ENCODE peak calls at places on chromosomes 11 and 22, in ten cellular contexts. One of them, this sample, is unnamed.
A peak's percentile ranks its signal among the peaks of the same experiment; 100 is the strongest.

GRCh38 chr11:112817376-112817775 is 143.8 kb upstream of the NCAM1 start:
- DNase-seq in neuronal stem cell: no peak
- DNase-seq in body of pancreas: no peak
- DNase-seq in heart left ventricle: no peak
- DNase-seq in MM.1S: no peak
- DNase-seq in right atrium auricular region: no peak
- DNase-seq in GM23248: no peak
- DNase-seq in PC-3: no peak
- DNase-seq in thoracic aorta: no peak
- DNase-seq in fibroblast of lung: no peak
- DNase-seq in this sample: no peak

GRCh38 chr11:76269661-76270322 is 63.5 kb upstream of the WNT11 start:
- DNase-seq in neuronal stem cell: no peak
- DNase-seq in body of pancreas: no peak
- DNase-seq in heart left ventricle: no peak
- DNase-seq in MM.1S: no peak
- DNase-seq in right atrium auricular region: no peak
- DNase-seq in GM23248: no peak
- DNase-seq in PC-3: no peak
- DNase-seq in thoracic aorta: no peak
- DNase-seq in fibroblast of lung: no peak
- DNase-seq in this sample: no peak

GRCh38 chr11:43898574-43898973 is 17.9 kb downstream of the ALKBH3 start:
- DNase-seq in neuronal stem cell: no peak
- DNase-seq in body of pancreas: no peak
- DNase-seq in heart left ventricle: no peak
- DNase-seq in MM.1S: no peak
- DNase-seq in right atrium auricular region: no peak
- DNase-seq in GM23248: no peak
- DNase-seq in PC-3: no peak
- DNase-seq in thoracic aorta: no peak
- DNase-seq in fibroblast of lung: no peak
- DNase-seq in this sample: no peak

GRCh38 chr22:25064894-25065560 is 112.5 kb downstream of the KIAA1671 start:
- DNase-seq in neuronal stem cell: no peak
- DNase-seq in body of pancreas: no peak
- DNase-seq in heart left ventricle: no peak
- DNase-seq in MM.1S: no peak
- DNase-seq in right atrium auricular region: no peak
- DNase-seq in GM23248: no peak
- DNase-seq in PC-3: no peak
- DNase-seq in thoracic aorta: no peak
- DNase-seq in fibroblast of lung: no peak
- DNase-seq in this sample: no peak

GRCh38 chr11:64900263-64900678 is 16.7 kb downstream of the ATG2A start:
- DNase-seq in neuronal stem cell: no peak
- DNase-seq in body of pancreas: no peak
- DNase-seq in heart left ventricle: no peak
- DNase-seq in MM.1S: no peak
- DNase-seq in right atrium auricular region: no peak
- DNase-seq in GM23248: no peak
- DNase-seq in PC-3: peak; percentile 59
- DNase-seq in thoracic aorta: no peak
- DNase-seq in fibroblast of lung: no peak
- DNase-seq in this sample: no peak

GRCh38 chr22:28815101-28815500 is 14.7 kb upstream of the XBP1 start:
- DNase-seq in neuronal stem cell: no peak
- DNase-seq in body of pancreas: no peak
- DNase-seq in heart left ventricle: no peak
- DNase-seq in MM.1S: no peak
- DNase-seq in right atrium auricular region: no peak
- DNase-seq in GM23248: no peak
- DNase-seq in PC-3: no peak
- DNase-seq in thoracic aorta: no peak
- DNase-seq in fibroblast of lung: no peak
- DNase-seq in this sample: no peak

GRCh38 chr11:135027461-135027860 is 615.4 kb upstream of the B3GAT1 start:
- DNase-seq in neuronal stem cell: peak; percentile 65
- DNase-seq in body of pancreas: peak; percentile 34
- DNase-seq in heart left ventricle: no peak
- DNase-seq in MM.1S: peak; percentile 56
- DNase-seq in right atrium auricular region: no peak
- DNase-seq in GM23248: peak; percentile 44
- DNase-seq in PC-3: peak; percentile 50
- DNase-seq in thoracic aorta: no peak
- DNase-seq in fibroblast of lung: peak; percentile 43
- DNase-seq in this sample: peak; percentile 46

GRCh38 chr11:128424271-128424709 is 163.1 kb downstream of the ETS1 start:
- DNase-seq in neuronal stem cell: no peak
- DNase-seq in body of pancreas: no peak
- DNase-seq in heart left ventricle: peak; percentile 74
- DNase-seq in MM.1S: no peak
- DNase-seq in right atrium auricular region: peak; percentile 83
- DNase-seq in GM23248: peak; percentile 40
- DNase-seq in PC-3: no peak
- DNase-seq in thoracic aorta: no peak
- DNase-seq in fibroblast of lung: peak; percentile 43
- DNase-seq in this sample: no peak

GRCh38 chr22:30202531-30203006 is 44.0 kb downstream of the LIF start:
- DNase-seq in neuronal stem cell: no peak
- DNase-seq in body of pancreas: peak; percentile 26
- DNase-seq in heart left ventricle: no peak
- DNase-seq in MM.1S: no peak
- DNase-seq in right atrium auricular region: no peak
- DNase-seq in GM23248: peak; percentile 69
- DNase-seq in PC-3: peak; percentile 78
- DNase-seq in thoracic aorta: no peak
- DNase-seq in fibroblast of lung: peak; percentile 83
- DNase-seq in this sample: peak; percentile 79

GRCh38 chr11:63816732-63817131 is 3.5 kb downstream of the SPINDOC start:
- DNase-seq in neuronal stem cell: no peak
- DNase-seq in body of pancreas: no peak
- DNase-seq in heart left ventricle: no peak
- DNase-seq in MM.1S: no peak
- DNase-seq in right atrium auricular region: no peak
- DNase-seq in GM23248: no peak
- DNase-seq in PC-3: no peak
- DNase-seq in thoracic aorta: no peak
- DNase-seq in fibroblast of lung: no peak
- DNase-seq in this sample: no peak

GRCh38 chr11:63822438-63822837 is 9.2 kb downstream of the SPINDOC start:
- DNase-seq in neuronal stem cell: no peak
- DNase-seq in body of pancreas: no peak
- DNase-seq in heart left ventricle: no peak
- DNase-seq in MM.1S: no peak
- DNase-seq in right atrium auricular region: no peak
- DNase-seq in GM23248: no peak
- DNase-seq in PC-3: peak; percentile 0
- DNase-seq in thoracic aorta: no peak
- DNase-seq in fibroblast of lung: no peak
- DNase-seq in this sample: no peak

GRCh38 chr11:63817758-63818498 is 4.7 kb downstream of the SPINDOC start:
- DNase-seq in neuronal stem cell: no peak
- DNase-seq in body of pancreas: no peak
- DNase-seq in heart left ventricle: no peak
- DNase-seq in MM.1S: no peak
- DNase-seq in right atrium auricular region: no peak
- DNase-seq in GM23248: no peak
- DNase-seq in PC-3: no peak
- DNase-seq in thoracic aorta: no peak
- DNase-seq in fibroblast of lung: no peak
- DNase-seq in this sample: no peak

GRCh38 chr11:63818609-63819008 is 5.4 kb downstream of the SPINDOC start:
- DNase-seq in neuronal stem cell: no peak
- DNase-seq in body of pancreas: no peak
- DNase-seq in heart left ventricle: no peak
- DNase-seq in MM.1S: no peak
- DNase-seq in right atrium auricular region: no peak
- DNase-seq in GM23248: no peak
- DNase-seq in PC-3: no peak
- DNase-seq in thoracic aorta: no peak
- DNase-seq in fibroblast of lung: no peak
- DNase-seq in this sample: no peak

DNA sequence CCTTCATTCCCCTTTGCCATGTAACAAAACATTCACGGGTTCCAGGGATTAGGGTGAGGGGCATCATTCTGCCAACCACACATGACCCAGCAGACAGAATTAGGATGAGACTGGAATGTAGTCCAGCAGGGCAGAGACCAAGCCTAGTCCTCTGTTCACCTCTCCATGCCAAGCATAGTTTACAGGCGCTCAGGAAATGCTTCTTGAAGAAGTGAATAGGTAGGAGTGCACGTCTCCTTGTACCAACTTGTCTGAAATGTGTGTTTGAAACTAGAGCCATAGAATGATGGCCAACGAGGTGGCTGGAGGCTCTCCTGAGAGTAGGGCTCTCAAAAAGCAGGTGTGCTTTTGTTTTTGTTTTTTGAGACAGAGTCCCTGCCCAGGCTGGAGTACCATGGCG is 8.2 kb downstream of the SPINDOC start:
- DNase-seq in neuronal stem cell: no peak
- DNase-seq in body of pancreas: no peak
- DNase-seq in heart left ventricle: no peak
- DNase-seq in MM.1S: no peak
- DNase-seq in right atrium auricular region: no peak
- DNase-seq in GM23248: no peak
- DNase-seq in PC-3: peak; percentile 1
- DNase-seq in thoracic aorta: no peak
- DNase-seq in fibroblast of lung: no peak
- DNase-seq in this sample: no peak
- H3K36me3 ChIP-seq in neuronal stem cell: peaks cover 95% of the 10 kb centered on the region
- H3K36me3 ChIP-seq in body of pancreas: peaks cover 10% of the 10 kb centered on the region
- H3K36me3 ChIP-seq in heart left ventricle: peaks cover 80% of the 10 kb centered on the region
- H3K36me3 ChIP-seq in MM.1S: peaks cover 9% of the 10 kb centered on the region
- H3K36me3 ChIP-seq in right atrium auricular region: peaks cover 77% of the 10 kb centered on the region
- H3K36me3 ChIP-seq in GM23248: peaks cover 23% of the 10 kb centered on the region
- H3K36me3 ChIP-seq in PC-3: peaks cover 65% of the 10 kb centered on the region
- H3K36me3 ChIP-seq in thoracic aorta: peaks cover 64% of the 10 kb centered on the region
- H3K36me3 ChIP-seq in fibroblast of lung: peaks cover 29% of the 10 kb centered on the region
- H3K36me3 ChIP-seq in this sample: peaks cover 81% of the 10 kb centered on the region

GRCh38 chr11:96842731-96843130 is 452.9 kb downstream of the JRKL start:
- DNase-seq in neuronal stem cell: no peak
- DNase-seq in body of pancreas: no peak
- DNase-seq in heart left ventricle: no peak
- DNase-seq in MM.1S: no peak
- DNase-seq in right atrium auricular region: no peak
- DNase-seq in GM23248: no peak
- DNase-seq in PC-3: no peak
- DNase-seq in thoracic aorta: no peak
- DNase-seq in fibroblast of lung: no peak
- DNase-seq in this sample: no peak
- H3K4me1 ChIP-seq in neuronal stem cell: no peaks in the 10 kb centered on the region
- H3K4me1 ChIP-seq in body of pancreas: no peaks in the 10 kb centered on the region
- H3K4me1 ChIP-seq in heart left ventricle: no peaks in the 10 kb centered on the region
- H3K4me1 ChIP-seq in MM.1S: no peaks in the 10 kb centered on the region
- H3K4me1 ChIP-seq in right atrium auricular region: no peaks in the 10 kb centered on the region
- H3K4me1 ChIP-seq in GM23248: no peaks in the 10 kb centered on the region
- H3K4me1 ChIP-seq in PC-3: no peaks in the 10 kb centered on the region
- H3K4me1 ChIP-seq in thoracic aorta: no peaks in the 10 kb centered on the region
- H3K4me1 ChIP-seq in fibroblast of lung: no peaks in the 10 kb centered on the region
- H3K4me1 ChIP-seq in this sample: no peaks in the 10 kb centered on the region

DNA sequence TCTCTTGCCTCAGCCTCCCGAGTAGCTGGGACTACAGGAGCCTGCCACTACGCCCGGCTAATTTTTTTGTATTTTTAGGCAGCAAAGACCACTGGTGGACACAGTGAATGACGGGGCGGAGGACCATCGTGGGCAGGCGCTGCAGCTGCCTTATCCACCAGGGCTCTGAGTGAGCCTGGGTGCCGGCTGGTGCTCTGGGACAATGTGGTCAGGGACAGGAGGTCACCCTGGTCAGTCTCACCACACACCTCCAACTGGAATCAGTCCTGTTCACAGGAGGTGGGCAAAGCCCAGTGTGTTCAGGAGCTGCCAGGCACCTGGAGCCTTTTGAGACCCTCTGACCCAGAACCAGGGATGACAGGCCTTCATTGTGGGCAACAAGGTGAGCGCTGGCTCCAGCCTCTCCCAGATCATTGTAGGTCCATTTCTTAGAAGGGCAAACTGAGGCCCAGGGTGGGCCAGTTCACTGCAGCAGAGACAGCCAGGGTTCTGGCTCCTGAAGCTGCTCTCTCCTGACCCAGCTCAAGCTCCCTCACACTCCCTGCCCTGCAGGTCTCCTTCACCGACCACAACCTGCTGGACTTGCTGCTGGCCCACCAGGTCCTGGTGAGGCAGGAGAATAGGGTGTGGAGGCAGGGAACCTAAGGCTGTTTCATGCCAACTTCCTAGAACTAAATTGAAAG is 15.7 kb upstream of the CABP2 start:
- DNase-seq in neuronal stem cell: no peak
- DNase-seq in body of pancreas: no peak
- DNase-seq in heart left ventricle: no peak
- DNase-seq in MM.1S: no peak
- DNase-seq in right atrium auricular region: no peak
- DNase-seq in GM23248: no peak
- DNase-seq in PC-3: no peak
- DNase-seq in thoracic aorta: no peak
- DNase-seq in fibroblast of lung: no peak
- DNase-seq in this sample: no peak
- H3K36me3 ChIP-seq in neuronal stem cell: no peaks in the 10 kb centered on the region
- H3K36me3 ChIP-seq in body of pancreas: no peaks in the 10 kb centered on the region
- H3K36me3 ChIP-seq in heart left ventricle: no peaks in the 10 kb centered on the region
- H3K36me3 ChIP-seq in MM.1S: no peaks in the 10 kb centered on the region
- H3K36me3 ChIP-seq in right atrium auricular region: no peaks in the 10 kb centered on the region
- H3K36me3 ChIP-seq in GM23248: no peaks in the 10 kb centered on the region
- H3K36me3 ChIP-seq in PC-3: no peaks in the 10 kb centered on the region
- H3K36me3 ChIP-seq in thoracic aorta: no peaks in the 10 kb centered on the region
- H3K36me3 ChIP-seq in fibroblast of lung: no peaks in the 10 kb centered on the region
- H3K36me3 ChIP-seq in this sample: no peaks in the 10 kb centered on the region

GRCh38 chr11:125168875-125169537 is 4.5 kb downstream of the PKNOX2 start:
- DNase-seq in neuronal stem cell: no peak
- DNase-seq in body of pancreas: no peak
- DNase-seq in heart left ventricle: no peak
- DNase-seq in MM.1S: no peak
- DNase-seq in right atrium auricular region: no peak
- DNase-seq in GM23248: no peak
- DNase-seq in PC-3: no peak
- DNase-seq in thoracic aorta: no peak
- DNase-seq in fibroblast of lung: peak; percentile 71
- DNase-seq in this sample: no peak

GRCh38 chr11:125166347-125166841 is 1.8 kb downstream of the PKNOX2 start:
- DNase-seq in neuronal stem cell: peak; percentile 24
- DNase-seq in body of pancreas: peak; percentile 46
- DNase-seq in heart left ventricle: no peak
- DNase-seq in MM.1S: no peak
- DNase-seq in right atrium auricular region: no peak
- DNase-seq in GM23248: peak; percentile 53
- DNase-seq in PC-3: no peak
- DNase-seq in thoracic aorta: no peak
- DNase-seq in fibroblast of lung: peak; percentile 34
- DNase-seq in this sample: peak; percentile 13

GRCh38 chr11:125166903-125167291 is 2.3 kb downstream of the PKNOX2 start:
- DNase-seq in neuronal stem cell: no peak
- DNase-seq in body of pancreas: no peak
- DNase-seq in heart left ventricle: no peak
- DNase-seq in MM.1S: no peak
- DNase-seq in right atrium auricular region: no peak
- DNase-seq in GM23248: no peak
- DNase-seq in PC-3: no peak
- DNase-seq in thoracic aorta: no peak
- DNase-seq in fibroblast of lung: no peak
- DNase-seq in this sample: no peak

GRCh38 chr11:125167292-125167953 is 2.9 kb downstream of the PKNOX2 start:
- DNase-seq in neuronal stem cell: peak; percentile 86
- DNase-seq in body of pancreas: peak; percentile 65
- DNase-seq in heart left ventricle: peak; percentile 33
- DNase-seq in MM.1S: no peak
- DNase-seq in right atrium auricular region: no peak
- DNase-seq in GM23248: no peak
- DNase-seq in PC-3: no peak
- DNase-seq in thoracic aorta: no peak
- DNase-seq in fibroblast of lung: peak; percentile 55
- DNase-seq in this sample: no peak

GRCh38 chr11:125167954-125168821 is 3.6 kb downstream of the PKNOX2 start:
- DNase-seq in neuronal stem cell: no peak
- DNase-seq in body of pancreas: peak; percentile 70
- DNase-seq in heart left ventricle: no peak
- DNase-seq in MM.1S: no peak
- DNase-seq in right atrium auricular region: no peak
- DNase-seq in GM23248: peak; percentile 41
- DNase-seq in PC-3: no peak
- DNase-seq in thoracic aorta: no peak
- DNase-seq in fibroblast of lung: peak; percentile 89
- DNase-seq in this sample: peak; percentile 65
- H3K4me1 ChIP-seq in neuronal stem cell: peaks cover 46% of the 10 kb centered on the region
- H3K4me1 ChIP-seq in body of pancreas: peaks cover 85% of the 10 kb centered on the region
- H3K4me1 ChIP-seq in heart left ventricle: peaks cover 41% of the 10 kb centered on the region
- H3K4me1 ChIP-seq in MM.1S: no peaks in the 10 kb centered on the region
- H3K4me1 ChIP-seq in right atrium auricular region: peaks cover 4% of the 10 kb centered on the region
- H3K4me1 ChIP-seq in GM23248: no peaks in the 10 kb centered on the region
- H3K4me1 ChIP-seq in PC-3: peaks cover 7% of the 10 kb centered on the region
- H3K4me1 ChIP-seq in thoracic aorta: peaks cover 62% of the 10 kb centered on the region
- H3K4me1 ChIP-seq in fibroblast of lung: peaks cover 33% of the 10 kb centered on the region
- H3K4me1 ChIP-seq in this sample: peaks cover 46% of the 10 kb centered on the region

This sample was measured in adipocyte.